ENCODE peak calls at places on chromosomes 2 and 18, in seven cellular contexts. One of them, this sample, is unnamed.

GRCh38 chr2:70140978-70141753 is 49.7 kb downstream of the C2orf42 start:
- DNase-seq in transverse colon: peak; percentile 71
- DNase-seq in HCT116: peak; percentile 94
- DNase-seq in K562: peak; percentile 60
- DNase-seq in breast epithelium: peak; percentile 91
- DNase-seq in prostate gland: peak; percentile 83
- DNase-seq in HepG2: peak; percentile 48
- DNase-seq in this sample: peak; percentile 71

GRCh38 chr2:33673937-33674336 is 74.8 kb upstream of the FAM98A start:
- DNase-seq in transverse colon: no peak
- DNase-seq in HCT116: peak; percentile 13
- DNase-seq in K562: no peak
- DNase-seq in breast epithelium: no peak
- DNase-seq in prostate gland: no peak
- DNase-seq in HepG2: no peak
- DNase-seq in this sample: no peak

GRCh38 chr2:19801367-19802087 is 100.3 kb downstream of the TTC32 start:
- DNase-seq in transverse colon: peak; percentile 47
- DNase-seq in HCT116: peak; percentile 81
- DNase-seq in K562: no peak
- DNase-seq in breast epithelium: peak; percentile 80
- DNase-seq in prostate gland: peak; percentile 25
- DNase-seq in HepG2: no peak
- DNase-seq in this sample: peak; percentile 82

GRCh38 chr2:130884013-130884412 is 47.3 kb downstream of the ARHGEF4 start:
- DNase-seq in transverse colon: no peak
- DNase-seq in HCT116: no peak
- DNase-seq in K562: no peak
- DNase-seq in breast epithelium: no peak
- DNase-seq in prostate gland: no peak
- DNase-seq in HepG2: no peak
- DNase-seq in this sample: no peak

GRCh38 chr18:13120255-13120654 is 98.3 kb upstream of the LDLRAD4 start:
- DNase-seq in transverse colon: no peak
- DNase-seq in HCT116: no peak
- DNase-seq in K562: no peak
- DNase-seq in breast epithelium: no peak
- DNase-seq in prostate gland: no peak
- DNase-seq in HepG2: no peak
- DNase-seq in this sample: no peak

GRCh38 chr2:10901160-10901559 is 10.6 kb upstream of the KCNF1 start:
- DNase-seq in transverse colon: no peak
- DNase-seq in HCT116: peak; percentile 33
- DNase-seq in K562: no peak
- DNase-seq in breast epithelium: peak; percentile 26
- DNase-seq in prostate gland: no peak
- DNase-seq in HepG2: no peak
- DNase-seq in this sample: peak; percentile 35

GRCh38 chr2:48471048-48471474 is 58.9 kb upstream of the STON1 start:
- DNase-seq in transverse colon: no peak
- DNase-seq in HCT116: peak; percentile 45
- DNase-seq in K562: peak; percentile 26
- DNase-seq in breast epithelium: no peak
- DNase-seq in prostate gland: peak; percentile 68
- DNase-seq in HepG2: peak; percentile 69
- DNase-seq in this sample: no peak

GRCh38 chr2:20747317-20747716 is 75.6 kb downstream of the LDAH start:
- DNase-seq in transverse colon: no peak
- DNase-seq in HCT116: no peak
- DNase-seq in K562: peak; percentile 66
- DNase-seq in breast epithelium: no peak
- DNase-seq in prostate gland: no peak
- DNase-seq in HepG2: no peak
- DNase-seq in this sample: no peak

GRCh38 chr18:72458256-72458655 is 85.9 kb downstream of the CBLN2 start:
- DNase-seq in transverse colon: no peak
- DNase-seq in HCT116: no peak
- DNase-seq in K562: no peak
- DNase-seq in breast epithelium: no peak
- DNase-seq in prostate gland: no peak
- DNase-seq in HepG2: no peak
- DNase-seq in this sample: no peak

GRCh38 chr2:126527836-126528490 is 128.0 kb upstream of the GYPC start:
- DNase-seq in transverse colon: peak; percentile 71
- DNase-seq in HCT116: peak; percentile 13
- DNase-seq in K562: peak; percentile 70
- DNase-seq in breast epithelium: peak; percentile 38
- DNase-seq in prostate gland: no peak
- DNase-seq in HepG2: peak; percentile 50
- DNase-seq in this sample: peak; percentile 61

GRCh38 chr2:23578964-23579671 is 194.1 kb downstream of the KLHL29 start:
- DNase-seq in transverse colon: no peak
- DNase-seq in HCT116: no peak
- DNase-seq in K562: no peak
- DNase-seq in breast epithelium: no peak
- DNase-seq in prostate gland: no peak
- DNase-seq in HepG2: no peak
- DNase-seq in this sample: no peak

GRCh38 chr18:56645415-56646016 is 5.6 kb upstream of the WDR7 start:
- DNase-seq in transverse colon: no peak
- DNase-seq in HCT116: peak; percentile 26
- DNase-seq in K562: no peak
- DNase-seq in breast epithelium: no peak
- DNase-seq in prostate gland: no peak
- DNase-seq in HepG2: no peak
- DNase-seq in this sample: no peak

GRCh38 chr2:155830817-155831579 is 501.5 kb downstream of the NR4A2 start:
- DNase-seq in transverse colon: no peak
- DNase-seq in HCT116: no peak
- DNase-seq in K562: no peak
- DNase-seq in breast epithelium: no peak
- DNase-seq in prostate gland: no peak
- DNase-seq in HepG2: no peak
- DNase-seq in this sample: no peak

GRCh38 chr2:64924178-64924934 is 64.8 kb upstream of the SLC1A4 start:
- DNase-seq in transverse colon: no peak
- DNase-seq in HCT116: no peak
- DNase-seq in K562: no peak
- DNase-seq in breast epithelium: no peak
- DNase-seq in prostate gland: no peak
- DNase-seq in HepG2: no peak
- DNase-seq in this sample: no peak

GRCh38 chr2:156748238-156748637 is 312.1 kb downstream of the GPD2 start:
- DNase-seq in transverse colon: no peak
- DNase-seq in HCT116: no peak
- DNase-seq in K562: no peak
- DNase-seq in breast epithelium: no peak
- DNase-seq in prostate gland: no peak
- DNase-seq in HepG2: no peak
- DNase-seq in this sample: no peak

GRCh38 chr18:54558609-54559585 is 32.1 kb upstream of the DYNAP start:
- DNase-seq in transverse colon: no peak
- DNase-seq in HCT116: no peak
- DNase-seq in K562: peak; percentile 9
- DNase-seq in breast epithelium: no peak
- DNase-seq in prostate gland: no peak
- DNase-seq in HepG2: peak; percentile 11
- DNase-seq in this sample: no peak

GRCh38 chr2:219285894-219286425 is 6.8 kb downstream of the DNAJB2 start:
- DNase-seq in transverse colon: no peak
- DNase-seq in HCT116: no peak
- DNase-seq in K562: peak; percentile 86
- DNase-seq in breast epithelium: peak; percentile 64
- DNase-seq in prostate gland: peak; percentile 66
- DNase-seq in HepG2: no peak
- DNase-seq in this sample: no peak

GRCh38 chr2:123720760-123721159 is 304.3 kb upstream of the CNTNAP5 start:
- DNase-seq in transverse colon: no peak
- DNase-seq in HCT116: no peak
- DNase-seq in K562: no peak
- DNase-seq in breast epithelium: no peak
- DNase-seq in prostate gland: no peak
- DNase-seq in HepG2: no peak
- DNase-seq in this sample: no peak

DNA sequence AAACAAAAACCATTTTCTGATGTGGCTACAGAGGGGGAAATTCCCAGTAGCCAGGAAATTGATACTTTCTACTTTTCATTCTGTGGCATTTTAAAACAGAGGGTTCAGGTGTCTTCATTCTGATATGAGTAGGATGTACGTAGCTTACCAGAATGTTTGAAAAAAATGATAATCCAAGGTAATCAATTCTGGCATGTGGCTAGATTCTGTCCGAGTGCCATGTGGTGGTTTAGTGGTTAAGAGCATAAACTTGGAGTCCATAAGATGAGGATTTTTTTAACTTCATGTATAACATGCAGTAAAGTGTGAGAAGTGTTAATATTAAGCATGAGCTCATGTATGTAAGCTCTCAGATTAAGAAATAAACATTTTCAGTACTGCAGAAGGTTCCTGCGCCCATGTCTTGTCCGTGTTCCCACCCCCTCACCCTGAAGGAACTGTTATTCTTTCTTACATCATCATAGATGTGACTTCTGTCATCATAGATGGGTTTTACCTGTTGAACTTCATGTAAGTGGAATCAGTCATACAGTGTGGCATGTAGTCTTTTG is 4.5 kb downstream of the B3GNT2 start:
- DNase-seq in transverse colon: no peak
- DNase-seq in HCT116: no peak
- DNase-seq in K562: no peak
- DNase-seq in breast epithelium: no peak
- DNase-seq in prostate gland: no peak
- DNase-seq in HepG2: no peak
- DNase-seq in this sample: no peak
- TF ChIP-seq POLR2AphosphoS5 in transverse colon: no peak
- TF ChIP-seq POLR2AphosphoS5 in HCT116: no peak
- TF ChIP-seq POLR2AphosphoS5 in K562: no peak
- TF ChIP-seq POLR2AphosphoS5 in breast epithelium: no peak
- TF ChIP-seq POLR2AphosphoS5 in prostate gland: no peak
- TF ChIP-seq POLR2AphosphoS5 in HepG2: no peak
- TF ChIP-seq POLR2AphosphoS5 in this sample: no peak

GRCh38 chr18:23548719-23549118 is 37.6 kb downstream of the NPC1 start:
- DNase-seq in transverse colon: no peak
- DNase-seq in HCT116: no peak
- DNase-seq in K562: no peak
- DNase-seq in breast epithelium: no peak
- DNase-seq in prostate gland: no peak
- DNase-seq in HepG2: no peak
- DNase-seq in this sample: no peak

GRCh38 chr18:23547806-23548205 is 38.5 kb downstream of the NPC1 start:
- DNase-seq in transverse colon: no peak
- DNase-seq in HCT116: peak; percentile 19
- DNase-seq in K562: no peak
- DNase-seq in breast epithelium: no peak
- DNase-seq in prostate gland: no peak
- DNase-seq in HepG2: peak; percentile 35
- DNase-seq in this sample: no peak

GRCh38 chr18:23542471-23542870 is 39.2 kb downstream of the RMC1 start:
- DNase-seq in transverse colon: no peak
- DNase-seq in HCT116: no peak
- DNase-seq in K562: no peak
- DNase-seq in breast epithelium: no peak
- DNase-seq in prostate gland: no peak
- DNase-seq in HepG2: no peak
- DNase-seq in this sample: no peak

GRCh38 chr18:23547306-23547705 is 39.0 kb downstream of the NPC1 start:
- DNase-seq in transverse colon: no peak
- DNase-seq in HCT116: peak; percentile 19
- DNase-seq in K562: no peak
- DNase-seq in breast epithelium: no peak
- DNase-seq in prostate gland: no peak
- DNase-seq in HepG2: no peak
- DNase-seq in this sample: no peak

GRCh38 chr18:23545247-23545789 is 41.0 kb downstream of the NPC1 start:
- DNase-seq in transverse colon: no peak
- DNase-seq in HCT116: no peak
- DNase-seq in K562: no peak
- DNase-seq in breast epithelium: no peak
- DNase-seq in prostate gland: no peak
- DNase-seq in HepG2: peak; percentile 79
- DNase-seq in this sample: no peak
- H3K36me3 ChIP-seq in transverse colon: peaks cover 54% of the 10 kb centered on the region
- H3K36me3 ChIP-seq in HCT116: peaks cover 36% of the 10 kb centered on the region
- H3K36me3 ChIP-seq in K562: peaks cover 81% of the 10 kb centered on the region
- H3K36me3 ChIP-seq in breast epithelium: peaks cover 4% of the 10 kb centered on the region
- H3K36me3 ChIP-seq in prostate gland: peaks cover 6% of the 10 kb centered on the region
- H3K36me3 ChIP-seq in HepG2: peaks cover 25% of the 10 kb centered on the region
- H3K36me3 ChIP-seq in this sample: peaks cover 57% of the 10 kb centered on the region

DNA sequence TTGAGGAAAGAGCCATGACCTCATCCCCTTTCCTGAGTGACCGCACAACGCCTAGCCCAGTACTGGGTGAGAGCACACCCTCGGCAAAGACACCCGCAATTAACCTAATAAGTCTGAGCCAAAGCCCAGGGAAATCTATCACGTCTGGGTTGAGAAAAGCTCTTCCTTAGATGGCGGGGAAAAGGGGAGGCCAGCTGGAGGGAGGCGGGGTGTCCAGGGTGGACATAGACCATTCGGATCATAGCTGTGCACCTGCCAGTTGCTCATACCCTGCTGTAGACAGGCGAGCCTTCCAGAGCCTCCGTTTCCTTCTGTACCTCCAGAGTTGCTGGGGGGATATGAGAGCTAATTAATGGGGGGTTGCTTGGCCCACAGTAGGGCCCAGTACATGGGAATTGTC is 93.8 kb upstream of the MCFD2 start:
- DNase-seq in transverse colon: no peak
- DNase-seq in HCT116: no peak
- DNase-seq in K562: no peak
- DNase-seq in breast epithelium: no peak
- DNase-seq in prostate gland: no peak
- DNase-seq in HepG2: no peak
- DNase-seq in this sample: no peak
- TF ChIP-seq POLR2AphosphoS5 in transverse colon: no peak
- TF ChIP-seq POLR2AphosphoS5 in HCT116: no peak
- TF ChIP-seq POLR2AphosphoS5 in K562: no peak
- TF ChIP-seq POLR2AphosphoS5 in breast epithelium: no peak
- TF ChIP-seq POLR2AphosphoS5 in prostate gland: no peak
- TF ChIP-seq POLR2AphosphoS5 in HepG2: no peak
- TF ChIP-seq POLR2AphosphoS5 in this sample: peak; percentile 7

DNA sequence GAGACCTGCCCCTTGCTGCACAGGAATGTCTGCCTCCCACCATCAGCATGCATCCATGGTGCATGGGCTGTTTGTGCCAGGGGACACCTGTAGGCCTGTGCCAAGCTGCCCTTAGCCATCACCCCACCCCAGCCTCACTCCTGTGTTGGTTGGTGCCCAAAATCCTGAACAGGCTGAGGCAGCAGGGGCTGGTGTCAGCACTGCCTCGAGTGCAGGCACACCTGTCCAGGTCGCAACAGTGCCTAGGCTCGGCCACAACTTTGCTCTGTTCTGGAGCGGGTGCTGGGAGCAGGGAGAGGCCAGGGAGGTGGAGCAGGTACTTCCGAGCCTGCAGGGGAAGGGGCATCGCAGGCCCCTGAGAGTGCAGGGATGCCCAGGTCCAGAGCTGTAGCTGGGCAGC is 69.1 kb downstream of the SRBD1 start:
- DNase-seq in transverse colon: no peak
- DNase-seq in HCT116: no peak
- DNase-seq in K562: no peak
- DNase-seq in breast epithelium: no peak
- DNase-seq in prostate gland: no peak
- DNase-seq in HepG2: no peak
- DNase-seq in this sample: no peak
- H3K36me3 ChIP-seq in transverse colon: peaks cover 45% of the 10 kb centered on the region
- H3K36me3 ChIP-seq in HCT116: peaks cover 4% of the 10 kb centered on the region
- H3K36me3 ChIP-seq in K562: peaks cover 56% of the 10 kb centered on the region
- H3K36me3 ChIP-seq in breast epithelium: peaks cover 12% of the 10 kb centered on the region
- H3K36me3 ChIP-seq in prostate gland: no peaks in the 10 kb centered on the region
- H3K36me3 ChIP-seq in HepG2: peaks cover 18% of the 10 kb centered on the region
- H3K36me3 ChIP-seq in this sample: peaks cover 21% of the 10 kb centered on the region